ENCODE peak calls at places on chromosomes 12 and 14, in six cellular contexts. Y, N, P, A, O and J are unnamed samples.

GRCh38 chr12:52808573-52809160 is 5.2 kb downstream of the KRT4 start:
- DNase-seq in Y (no peak), N (no peak), P (no peak), A (no peak), O (no peak), J (no peak)

GRCh38 chr14:103361868-103362267 is 23.3 kb upstream of the MARK3 start:
- DNase-seq in Y (peak; percentile 85), N (no peak), P (no peak), A (no peak), O (peak; percentile 92), J (no peak)

GRCh38 chr12:118052324-118053070 is 8.5 kb downstream of the WSB2 start:
- DNase-seq in Y (peak; percentile 72), N (no peak), P (peak; percentile 91), A (peak; percentile 64), O (peak; percentile 93), J (no peak)

GRCh38 chr12:3170423-3171194 is 93.4 kb downstream of the TSPAN9 start:
- DNase-seq in Y (peak; percentile 76), N (no peak), P (no peak), A (no peak), O (peak; percentile 81), J (no peak)

GRCh38 chr14:75986439-75986765 is 839 bp downstream of the IFT43 start:
- DNase-seq in Y (no peak), N (no peak), P (no peak), A (no peak), O (no peak), J (no peak)

GRCh38 chr12:6372403-6373003 is 2.9 kb downstream of the SCNN1A start:
- DNase-seq in Y (no peak), N (no peak), P (no peak), A (no peak), O (peak; percentile 90), J (no peak)

GRCh38 chr12:23221066-23221465 is 596.1 kb downstream of the ETNK1 start:
- DNase-seq in Y (no peak), N (no peak), P (no peak), A (no peak), O (no peak), J (no peak)

GRCh38 chr12:122067966-122068365 is 10.6 kb upstream of the MLXIP start:
- DNase-seq in Y (no peak), N (no peak), P (no peak), A (no peak), O (peak; percentile 27), J (peak; percentile 89)

GRCh38 chr14:38171197-38171596 is 36.5 kb upstream of the SSTR1 start:
- DNase-seq in Y (no peak), N (no peak), P (no peak), A (no peak), O (no peak), J (no peak)

GRCh38 chr14:78356406-78356805 is 186.2 kb downstream of the NRXN3 start:
- DNase-seq in Y (no peak), N (peak; percentile 45), P (no peak), A (no peak), O (no peak), J (no peak)

GRCh38 chr12:49902399-49903350 is 1.0 kb downstream of the FAIM2 start:
- DNase-seq in Y (no peak), N (peak; percentile 63), P (no peak), A (no peak), O (no peak), J (no peak)

GRCh38 chr14:91493169-91493568 is 16.9 kb downstream of the PPP4R3A start:
- DNase-seq in Y (no peak), N (no peak), P (no peak), A (no peak), O (peak; percentile 23), J (no peak)

GRCh38 chr14:59354666-59355065 is 110.5 kb downstream of the GPR135 start:
- DNase-seq in Y (peak; percentile 55), N (no peak), P (no peak), A (no peak), O (peak; percentile 43), J (no peak)

GRCh38 chr12:51905507-51906438 is 1.5 kb upstream of the ACVRL1 start:
- DNase-seq in Y (no peak), N (peak; percentile 12), P (peak; percentile 94), A (no peak), O (peak; percentile 89), J (no peak)

GRCh38 chr12:104182144-104182543 is 33.4 kb upstream of the TXNRD1 start:
- DNase-seq in Y (peak; percentile 87), N (no peak), P (peak; percentile 86), A (peak; percentile 61), O (peak; percentile 97), J (no peak)

GRCh38 chr12:47214771-47215170 is 135.0 kb upstream of the AMIGO2 start:
- DNase-seq in Y (no peak), N (no peak), P (no peak), A (no peak), O (no peak), J (no peak)

GRCh38 chr14:50198503-50198902 is 32.9 kb downstream of the SOS2 start:
- DNase-seq in Y (no peak), N (no peak), P (no peak), A (no peak), O (no peak), J (no peak)

GRCh38 chr12:57939291-57939690 is 2.1 kb upstream of the ATP23 start:
- DNase-seq in Y (no peak), N (no peak), P (no peak), A (no peak), O (no peak), J (no peak)

GRCh38 chr14:102510616-102511520 is 1.3 kb upstream of the ANKRD9 start:
- DNase-seq in Y (no peak), N (no peak), P (no peak), A (no peak), O (no peak), J (no peak)

GRCh38 chr12:108129017-108129812 is at the start of gene WSCD2:
- DNase-seq in Y (no peak), N (peak; percentile 78), P (no peak), A (no peak), O (no peak), J (peak; percentile 15)

GRCh38 chr14:89773644-89774316 is 180.8 kb downstream of the EFCAB11 start:
- DNase-seq in Y (no peak), N (no peak), P (no peak), A (no peak), O (peak; percentile 25), J (peak; percentile 94)

GRCh38 chr12:53973093-53974042 is at the start of gene HOXC11:
- DNase-seq in Y (no peak), N (no peak), P (no peak), A (no peak), O (no peak), J (no peak)

GRCh38 chr14:102878970-102879460 is 43.4 kb upstream of the AMN start:
- DNase-seq in Y (no peak), N (no peak), P (no peak), A (no peak), O (no peak), J (no peak)

GRCh38 chr12:31288381-31288780 is 37.6 kb downstream of the SINHCAF start:
- DNase-seq in Y (no peak), N (no peak), P (no peak), A (no peak), O (no peak), J (no peak)

GRCh38 chr12:31289443-31289842 is 36.5 kb downstream of the SINHCAF start:
- DNase-seq in Y (no peak), N (no peak), P (no peak), A (no peak), O (no peak), J (no peak)
- H3K4me3 ChIP-seq in Y (no peak overlapping the region), N (no peak overlapping the region), P (no peak overlapping the region), A (no peak overlapping the region), O (no peak overlapping the region), J (no peak overlapping the region)

GRCh38 chr12:92596388-92596787 is 106.4 kb upstream of the PLEKHG7 start:
- DNase-seq in Y (peak; percentile 30), N (no peak), P (no peak), A (no peak), O (peak; percentile 55), J (no peak)

GRCh38 chr12:92595663-92596062 is 107.1 kb upstream of the PLEKHG7 start:
- DNase-seq in Y (no peak), N (no peak), P (no peak), A (no peak), O (no peak), J (no peak)

GRCh38 chr12:92600052-92600451 is 102.7 kb upstream of the PLEKHG7 start:
- DNase-seq in Y (no peak), N (no peak), P (no peak), A (no peak), O (no peak), J (no peak)

GRCh38 chr12:92597997-92598396 is 104.8 kb upstream of the PLEKHG7 start:
- DNase-seq in Y (no peak), N (no peak), P (no peak), A (no peak), O (no peak), J (no peak)

DNA sequence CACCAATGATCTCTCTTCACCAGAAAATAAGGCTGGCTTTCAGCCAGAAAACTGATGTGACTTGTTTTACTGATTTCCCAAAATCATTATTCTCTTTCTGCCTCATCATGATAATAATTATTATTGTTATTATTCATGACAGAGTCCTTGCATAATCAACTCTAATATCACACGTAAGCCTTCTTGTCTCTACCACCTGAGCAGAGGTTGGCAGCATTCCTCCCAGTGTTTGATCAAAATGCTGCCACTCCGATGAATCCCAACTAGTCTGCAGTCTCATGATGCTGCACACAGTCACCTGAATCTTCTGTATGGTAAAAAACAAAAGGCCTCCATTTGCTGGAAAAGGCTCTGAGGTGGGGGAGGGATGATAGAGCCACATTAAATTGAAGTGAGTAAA is 105.7 kb upstream of the PLEKHG7 start:
- DNase-seq in Y (no peak), N (no peak), P (no peak), A (no peak), O (no peak), J (no peak)
- H3K4me3 ChIP-seq in Y (no peak overlapping the region), N (no peak overlapping the region), P (no peak overlapping the region), A (no peak overlapping the region), O (no peak overlapping the region), J (no peak overlapping the region)

GRCh38 chr12:132103542-132104308 is 40.4 kb downstream of the DDX51 start:
- DNase-seq in Y (no peak), N (no peak), P (no peak), A (no peak), O (no peak), J (no peak)
- H3K4me3 ChIP-seq in Y (no peak overlapping the region), N (no peak overlapping the region), P (no peak overlapping the region), A (no peak overlapping the region), O (no peak overlapping the region), J (no peak overlapping the region)

DNA sequence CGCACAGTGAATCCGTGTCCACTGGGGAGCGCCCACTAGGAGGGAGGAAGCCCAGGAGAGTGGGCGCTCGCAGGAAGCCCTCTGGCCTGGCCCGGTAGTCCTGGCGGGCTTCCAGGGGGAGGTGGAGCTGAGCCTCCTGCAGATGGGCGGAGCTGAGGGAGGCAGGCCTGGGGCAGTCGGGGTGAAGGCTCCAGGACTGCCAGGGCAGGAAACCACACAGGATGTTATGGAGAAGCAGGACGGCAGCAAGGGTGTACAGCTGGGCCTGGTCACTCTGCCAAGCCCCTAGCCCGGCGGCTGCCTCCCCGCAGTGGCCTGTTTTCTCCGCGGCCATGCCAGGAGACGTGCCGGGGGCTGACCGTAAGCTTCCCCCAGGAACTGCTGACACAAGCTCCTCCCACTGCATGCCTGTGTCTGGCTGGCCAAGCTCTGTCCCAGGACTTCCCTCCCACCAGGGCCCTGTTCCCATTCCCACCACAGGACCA is 143.5 kb upstream of the C14orf180 start:
- DNase-seq in Y (no peak), N (peak; percentile 46), P (peak; percentile 69), A (peak; percentile 87), O (peak; percentile 88), J (no peak)
- H3K4me3 ChIP-seq in Y (no peak overlapping the region), N (peak overlapping the region; percentile 23), P (peak overlapping the region; percentile 28), A (no peak overlapping the region), O (no peak overlapping the region), J (no peak overlapping the region)